ENCODE peak calls at places on chromosomes 1 and 21, in eight cellular contexts. Z, K, N, P, E, X, L and H are unnamed samples.

GRCh38 chr21:17390575-17390974 is 122.3 kb upstream of the CXADR start:
- DNase-seq in Z (no peak), K (no peak), N (no peak), P (no peak), E (no peak), X (no peak), L (no peak), H (no peak)

GRCh38 chr1:6727535-6727934 is 25.9 kb upstream of the DNAJC11 start:
- DNase-seq in Z (peak), K (no peak), N (peak), P (peak), E (peak), X (no peak), L (peak), H (peak)

GRCh38 chr21:31184462-31184861 is 146.2 kb upstream of the KRTAP19-8 start:
- DNase-seq in Z (no peak), K (no peak), N (no peak), P (no peak), E (no peak), X (no peak), L (no peak), H (no peak)

GRCh38 chr21:45531393-45532215 is 10.6 kb downstream of the SLC19A1 start:
- DNase-seq in Z (no peak), K (no peak), N (no peak), P (no peak), E (no peak), X (no peak), L (no peak), H (no peak)

GRCh38 chr21:46191686-46192575 is 7.7 kb upstream of the SPATC1L start:
- DNase-seq in Z (no peak), K (no peak), N (no peak), P (peak), E (no peak), X (no peak), L (no peak), H (no peak)

GRCh38 chr1:203744008-203744972 is 20.7 kb upstream of the LAX1 start:
- DNase-seq in Z (no peak), K (no peak), N (no peak), P (no peak), E (peak), X (peak), L (no peak), H (no peak)

GRCh38 chr1:55781944-55782482 is 566.8 kb upstream of the USP24 start:
- DNase-seq in Z (no peak), K (no peak), N (no peak), P (no peak), E (peak), X (no peak), L (no peak), H (no peak)

GRCh38 chr1:215710340-215710971 is 143.4 kb downstream of the KCTD3 start:
- DNase-seq in Z (peak), K (peak), N (no peak), P (peak), E (peak), X (no peak), L (peak), H (peak)

GRCh38 chr1:115098979-115099692 is 9.8 kb upstream of the TSPAN2 start:
- DNase-seq in Z (no peak), K (peak), N (no peak), P (no peak), E (peak), X (no peak), L (peak), H (peak)

GRCh38 chr21:33855190-33855589 is 60.4 kb downstream of the ATP5PO start:
- DNase-seq in Z (no peak), K (no peak), N (no peak), P (no peak), E (no peak), X (no peak), L (peak), H (no peak)

GRCh38 chr1:203593143-203593542 is 33.5 kb upstream of the ATP2B4 start:
- DNase-seq in Z (no peak), K (no peak), N (no peak), P (no peak), E (no peak), X (no peak), L (no peak), H (no peak)

GRCh38 chr1:221692643-221693042 is 49.2 kb downstream of the DUSP10 start:
- DNase-seq in Z (no peak), K (no peak), N (no peak), P (no peak), E (peak), X (no peak), L (no peak), H (no peak)

GRCh38 chr1:23563003-23563402 is 3.7 kb upstream of the ID3 start:
- DNase-seq in Z (no peak), K (no peak), N (no peak), P (no peak), E (no peak), X (no peak), L (no peak), H (no peak)

GRCh38 chr1:240635466-240636256 is 23.7 kb upstream of the GREM2 start:
- DNase-seq in Z (no peak), K (no peak), N (no peak), P (no peak), E (peak), X (no peak), L (no peak), H (no peak)

GRCh38 chr1:229204863-229205777 is 65.8 kb upstream of the RAB4A start:
- DNase-seq in Z (no peak), K (no peak), N (no peak), P (peak), E (peak), X (no peak), L (no peak), H (no peak)

GRCh38 chr1:91883470-91883869 is 2.5 kb downstream of the TGFBR3 start:
- DNase-seq in Z (no peak), K (no peak), N (no peak), P (no peak), E (peak), X (no peak), L (no peak), H (peak)

GRCh38 chr1:162977944-162978568 is 91.1 kb upstream of the RGS4 start:
- DNase-seq in Z (no peak), K (no peak), N (no peak), P (no peak), E (peak), X (no peak), L (no peak), H (no peak)

GRCh38 chr1:36095760-36096405 is 7.2 kb downstream of the ADPRS start:
- DNase-seq in Z (no peak), K (no peak), N (no peak), P (no peak), E (peak), X (no peak), L (no peak), H (no peak)

GRCh38 chr1:71049951-71050598 is 2.5 kb upstream of the PTGER3 start:
- DNase-seq in Z (no peak), K (peak), N (no peak), P (peak), E (peak), X (no peak), L (peak), H (peak)

GRCh38 chr21:45590246-45590725 is 48.0 kb upstream of the SLC19A1 start:
- DNase-seq in Z (peak), K (no peak), N (peak), P (peak), E (peak), X (no peak), L (peak), H (peak)

GRCh38 chr1:111834956-111835355 is 79.3 kb downstream of the DDX20 start:
- DNase-seq in Z (no peak), K (no peak), N (no peak), P (no peak), E (no peak), X (no peak), L (no peak), H (no peak)

GRCh38 chr1:223716302-223716862 is 4.0 kb downstream of the CAPN2 start:
- DNase-seq in Z (no peak), K (no peak), N (no peak), P (no peak), E (peak), X (no peak), L (no peak), H (no peak)

GRCh38 chr1:37792943-37793686 is 532 bp upstream of the MANEAL start:
- DNase-seq in Z (no peak), K (no peak), N (no peak), P (no peak), E (no peak), X (no peak), L (no peak), H (no peak)

GRCh38 chr21:30336596-30336995 is 898 bp downstream of the KRTAP27-1 start:
- DNase-seq in Z (no peak), K (no peak), N (no peak), P (no peak), E (peak), X (no peak), L (no peak), H (no peak)

GRCh38 chr1:174535207-174535606 is 87.4 kb downstream of the GPR52 start:
- DNase-seq in Z (no peak), K (no peak), N (no peak), P (no peak), E (peak), X (no peak), L (no peak), H (no peak)

GRCh38 chr1:35442737-35443136 is 114.5 kb downstream of the KIAA0319L start:
- DNase-seq in Z (no peak), K (no peak), N (peak), P (no peak), E (no peak), X (no peak), L (no peak), H (no peak)

GRCh38 chr1:3393024-3393986 is 61.2 kb upstream of the ARHGEF16 start:
- DNase-seq in Z (no peak), K (no peak), N (no peak), P (no peak), E (peak), X (no peak), L (peak), H (no peak)

GRCh38 chr1:156129687-156130577 is 15.4 kb downstream of the LMNA start:
- DNase-seq in Z (peak), K (peak), N (peak), P (peak), E (peak), X (no peak), L (peak), H (peak)

GRCh38 chr1:174637487-174637886 is 189.7 kb downstream of the GPR52 start:
- DNase-seq in Z (no peak), K (no peak), N (no peak), P (no peak), E (no peak), X (no peak), L (no peak), H (no peak)